ENCODE peak calls at places on chromosomes 1 and 21, in four cellular contexts. A is K562, I is HepG2, G is H1. X is an unnamed sample.

GRCh38 chr1:232508161-232508661 is 121.7 kb downstream of the SIPA1L2 start:
- DNase-seq in A (no peak), I (no peak), G (no peak), X (no peak)

GRCh38 chr1:201468501-201468843 is 516 bp downstream of the PHLDA3 start:
- DNase-seq in A (no peak), I (no peak), G (no peak), X (peak; percentile 54)

GRCh38 chr21:38807481-38807880 is 1.8 kb downstream of the ETS2 start:
- DNase-seq in A (no peak), I (no peak), G (no peak), X (peak; percentile 44)

GRCh38 chr1:10646347-10646861 is 150.0 kb downstream of the CASZ1 start:
- DNase-seq in A (peak; percentile 71), I (no peak), G (no peak), X (peak; percentile 13)

GRCh38 chr1:115705085-115706008 is 63.2 kb downstream of the CASQ2 start:
- DNase-seq in A (no peak), I (no peak), G (no peak), X (no peak)

GRCh38 chr21:42721341-42721824 is 68.0 kb downstream of the PDE9A start:
- DNase-seq in A (no peak), I (peak; percentile 30), G (no peak), X (no peak)

GRCh38 chr1:10640843-10641553 is 155.4 kb downstream of the CASZ1 start:
- DNase-seq in A (no peak), I (no peak), G (no peak), X (no peak)

GRCh38 chr1:171446396-171446795 is 38.9 kb upstream of the PRRC2C start:
- DNase-seq in A (no peak), I (no peak), G (no peak), X (no peak)

GRCh38 chr21:38306833-38307232 is 50.0 kb downstream of the KCNJ15 start:
- DNase-seq in A (no peak), I (no peak), G (no peak), X (no peak)

GRCh38 chr1:157156058-157156541 is 17.9 kb upstream of the ETV3 start:
- DNase-seq in A (peak; percentile 79), I (peak; percentile 57), G (peak; percentile 98), X (peak; percentile 60)

GRCh38 chr1:190067592-190067991 is 410.1 kb downstream of the BRINP3 start:
- DNase-seq in A (no peak), I (no peak), G (no peak), X (no peak)

GRCh38 chr1:156126043-156126700 is 11.7 kb downstream of the LMNA start:
- DNase-seq in A (peak; percentile 74), I (peak; percentile 40), G (peak; percentile 88), X (peak; percentile 96)

GRCh38 chr1:233518344-233518743 is 95.6 kb upstream of the KCNK1 start:
- DNase-seq in A (peak; percentile 73), I (no peak), G (peak; percentile 89), X (no peak)

GRCh38 chr21:33974513-33975468 is 59.2 kb upstream of the ATP5PO start:
- DNase-seq in A (no peak), I (no peak), G (peak; percentile 20), X (no peak)

GRCh38 chr1:15110128-15110866 is 43.2 kb upstream of the TMEM51 start:
- DNase-seq in A (no peak), I (peak; percentile 58), G (no peak), X (no peak)

GRCh38 chr1:7560128-7560527 is 211.0 kb upstream of the VAMP3 start:
- DNase-seq in A (no peak), I (no peak), G (no peak), X (no peak)

GRCh38 chr1:174964261-174964984 is 35.3 kb upstream of the CACYBP start:
- DNase-seq in A (peak; percentile 74), I (no peak), G (no peak), X (peak; percentile 25)

GRCh38 chr21:38920631-38921398 is 115.1 kb downstream of the ETS2 start:
- DNase-seq in A (no peak), I (no peak), G (no peak), X (no peak)

GRCh38 chr1:35298464-35298863 is 30.0 kb downstream of the ZMYM4 start:
- DNase-seq in A (peak; percentile 29), I (peak; percentile 38), G (no peak), X (peak; percentile 60)

GRCh38 chr1:202244841-202245261 is 51.3 kb downstream of the LGR6 start:
- DNase-seq in A (no peak), I (no peak), G (no peak), X (no peak)

GRCh38 chr21:34582506-34583150 is 32.3 kb downstream of the RCAN1 start:
- DNase-seq in A (peak; percentile 38), I (peak; percentile 37), G (no peak), X (peak; percentile 49)

GRCh38 chr1:214808845-214809460 is 206.0 kb downstream of the CENPF start:
- DNase-seq in A (no peak), I (peak; percentile 22), G (no peak), X (peak; percentile 25)

DNA sequence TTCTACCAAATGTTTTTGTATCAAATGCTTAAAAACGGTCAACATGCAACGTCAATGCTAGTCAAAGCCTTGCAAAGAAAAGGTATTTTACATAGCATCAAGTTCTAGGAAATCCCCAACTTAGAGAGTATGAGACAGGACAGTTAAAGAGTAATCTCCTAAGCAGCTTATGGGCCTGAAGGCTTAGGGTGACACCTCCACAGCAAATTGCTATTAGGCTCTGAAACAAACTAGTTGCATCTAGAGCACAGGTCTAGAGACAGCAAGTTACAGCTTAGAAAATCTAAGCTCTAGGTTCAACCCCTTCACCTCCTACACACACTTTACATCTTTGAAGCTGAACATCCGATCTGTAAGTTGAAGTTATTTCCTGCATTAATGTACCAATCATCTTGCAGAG is 13.7 kb downstream of the PABPC4 start:
- DNase-seq in A (no peak), I (no peak), G (no peak), X (no peak)
- H4K20me1 ChIP-seq in A (peaks cover 11% of the 10 kb centered on the region), I (peaks cover 27% of the 10 kb centered on the region), G (peaks cover 8% of the 10 kb centered on the region), X (no peaks in the 10 kb centered on the region)

DNA sequence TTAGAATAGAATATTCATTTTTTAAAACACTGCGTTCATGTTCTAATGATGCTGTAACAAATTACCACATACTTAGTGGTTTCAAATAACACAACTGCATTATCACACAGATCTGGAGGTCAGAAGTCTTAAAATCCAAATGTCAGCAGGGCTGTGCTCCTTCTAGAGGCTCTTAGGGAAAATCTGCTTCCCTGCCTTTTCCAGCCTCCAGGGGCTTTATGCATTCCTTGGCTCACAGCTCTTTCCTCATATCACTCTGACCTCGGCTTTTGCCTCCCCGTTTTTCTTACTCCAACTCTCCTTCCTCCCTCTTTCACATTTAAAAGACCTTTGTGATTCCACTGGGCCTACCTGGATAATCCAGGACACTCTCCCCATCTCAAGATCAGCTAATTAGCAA is 18.6 kb upstream of the FMN2 start:
- DNase-seq in A (no peak), I (no peak), G (no peak), X (no peak)
- TF ChIP-seq CTCF in A (no peak), I (no peak), G (no peak), X (no peak)

DNA sequence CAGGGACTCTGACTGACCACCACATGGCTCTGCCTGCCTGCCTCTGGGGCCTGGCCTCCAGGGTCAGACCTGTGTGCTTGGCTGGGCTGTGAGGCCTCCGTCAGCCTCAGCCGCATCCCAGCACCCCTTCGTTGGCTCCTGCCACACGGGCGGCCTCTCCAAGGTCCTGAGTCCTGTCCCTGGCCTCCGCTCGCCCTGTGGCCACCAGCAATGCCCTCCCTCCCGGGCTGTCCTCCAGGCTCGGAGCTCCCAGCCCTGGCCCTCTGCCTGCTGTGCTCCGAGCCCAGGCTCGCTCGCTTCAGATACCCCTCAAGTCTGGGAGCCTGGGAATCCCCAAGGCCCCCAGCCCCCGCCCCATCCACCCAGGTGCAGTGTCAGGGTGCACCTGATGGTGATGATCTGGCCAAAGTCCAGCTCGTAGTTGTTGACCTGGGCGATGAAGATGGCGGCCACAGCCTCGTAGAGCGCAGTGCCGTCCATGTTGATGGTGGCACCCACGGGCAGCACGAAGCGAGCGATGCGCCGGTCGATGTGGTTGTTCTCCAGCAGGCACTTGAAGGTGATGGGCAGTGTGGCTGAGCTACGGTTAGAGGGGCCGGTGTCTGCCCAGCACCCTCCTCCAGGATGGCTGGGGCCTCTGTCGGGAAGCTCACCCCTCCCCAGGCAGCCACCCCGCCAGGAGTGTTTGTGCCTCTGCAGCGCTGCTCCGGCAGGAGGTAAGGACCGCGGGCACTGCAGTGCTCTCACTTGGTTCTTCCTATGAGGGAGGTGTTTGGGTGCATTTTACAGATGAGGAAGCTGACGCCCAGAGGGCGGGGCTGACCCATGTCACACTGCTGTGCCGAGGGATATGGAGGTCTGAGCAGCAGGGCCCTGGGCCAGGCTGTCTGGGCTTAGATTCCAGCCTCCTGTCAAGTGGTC is 28.5 kb downstream of the PODN start:
- DNase-seq in A (no peak), I (no peak), G (no peak), X (no peak)
- TF ChIP-seq JUN in A (no peak), I (no peak), G (no peak), X (no peak)

DNA sequence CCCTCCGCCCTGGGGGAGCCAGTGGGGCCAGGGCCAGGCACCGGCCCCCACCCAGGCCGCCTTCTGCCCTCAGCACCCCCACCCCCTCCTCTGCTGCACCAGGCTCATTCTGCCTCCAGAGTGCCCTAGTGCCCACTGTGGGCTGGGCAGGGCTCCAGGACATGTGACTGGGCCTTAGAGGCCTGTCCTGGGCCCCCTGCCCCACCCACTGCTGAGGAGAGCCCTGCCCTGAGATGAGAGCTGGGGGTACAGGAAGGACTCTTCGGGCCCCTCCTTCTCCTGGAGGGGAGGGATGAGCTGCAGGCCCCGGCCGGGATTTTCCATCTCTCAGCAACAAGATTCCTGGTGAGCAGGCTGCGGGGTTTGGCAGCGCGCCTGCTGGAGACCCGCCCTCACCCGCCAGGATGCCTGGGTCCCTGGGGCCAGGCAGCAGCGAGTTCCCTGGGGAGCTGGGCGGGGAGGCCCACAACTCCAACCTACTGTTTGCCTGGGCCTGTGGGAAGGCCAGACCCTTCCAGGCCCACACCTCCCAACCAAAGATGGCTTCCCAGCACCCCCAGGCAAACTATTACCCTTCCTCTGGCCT is 14.0 kb downstream of the AHDC1 start:
- DNase-seq in A (no peak), I (no peak), G (no peak), X (peak; percentile 47)
- H4K20me1 ChIP-seq in A (peaks cover 39% of the 10 kb centered on the region), I (peaks cover 15% of the 10 kb centered on the region), G (peaks cover 10% of the 10 kb centered on the region), X (no peaks in the 10 kb centered on the region)

X was measured in endothelial cell of umbilical vein.